ENCODE peak calls at places on chromosomes 1 and 21, in nine cellular contexts. One of them, this sample, is unnamed. For H3K9me3, the result is how much of the 10 kb centered on the place peaks cover.

GRCh38 chr1:31755197-31755611 is 8.9 kb downstream of the ADGRB2 start:
- DNase-seq in adipocyte: peak
- DNase-seq in IMR-90: peak
- DNase-seq in astrocyte: no peak
- DNase-seq in keratinocyte: no peak
- DNase-seq in neuronal stem cell: no peak
- DNase-seq in SK-N-MC: no peak
- DNase-seq in fibroblast of lung: no peak
- DNase-seq in neural progenitor cell: no peak
- DNase-seq in this sample: no peak

GRCh38 chr1:191641420-191642215 is 516.6 kb upstream of the RGS18 start:
- DNase-seq in fibroblast of lung: peak
- DNase-seq in IMR-90: peak
- DNase-seq in neural progenitor cell: no peak
- DNase-seq in astrocyte: peak
- DNase-seq in SK-N-MC: no peak
- DNase-seq in neuronal stem cell: no peak
- DNase-seq in adipocyte: peak
- DNase-seq in keratinocyte: no peak
- DNase-seq in this sample: no peak

GRCh38 chr1:55539652-55540512 is 324.7 kb upstream of the USP24 start:
- DNase-seq in adipocyte: no peak
- DNase-seq in fibroblast of lung: no peak
- DNase-seq in neural progenitor cell: no peak
- DNase-seq in keratinocyte: no peak
- DNase-seq in SK-N-MC: no peak
- DNase-seq in IMR-90: no peak
- DNase-seq in neuronal stem cell: no peak
- DNase-seq in astrocyte: no peak
- DNase-seq in this sample: no peak

GRCh38 chr1:7578206-7578605 is 192.9 kb upstream of the VAMP3 start:
- DNase-seq in SK-N-MC: no peak
- DNase-seq in keratinocyte: no peak
- DNase-seq in astrocyte: no peak
- DNase-seq in fibroblast of lung: no peak
- DNase-seq in neuronal stem cell: no peak
- DNase-seq in neural progenitor cell: no peak
- DNase-seq in IMR-90: no peak
- DNase-seq in adipocyte: no peak
- DNase-seq in this sample: no peak

GRCh38 chr1:245240648-245241165 is 85.9 kb downstream of the KIF26B start:
- DNase-seq in astrocyte: no peak
- DNase-seq in SK-N-MC: no peak
- DNase-seq in IMR-90: no peak
- DNase-seq in fibroblast of lung: no peak
- DNase-seq in neuronal stem cell: no peak
- DNase-seq in adipocyte: no peak
- DNase-seq in neural progenitor cell: no peak
- DNase-seq in keratinocyte: no peak
- DNase-seq in this sample: no peak

GRCh38 chr21:37675202-37675801 is 241.0 kb downstream of the KCNJ6 start:
- DNase-seq in SK-N-MC: no peak
- DNase-seq in fibroblast of lung: peak
- DNase-seq in astrocyte: peak
- DNase-seq in neural progenitor cell: peak
- DNase-seq in adipocyte: peak
- DNase-seq in IMR-90: peak
- DNase-seq in keratinocyte: no peak
- DNase-seq in neuronal stem cell: peak
- DNase-seq in this sample: peak

GRCh38 chr1:40906781-40907400 is 44.7 kb upstream of the CITED4 start:
- DNase-seq in adipocyte: no peak
- DNase-seq in SK-N-MC: no peak
- DNase-seq in IMR-90: no peak
- DNase-seq in neuronal stem cell: no peak
- DNase-seq in fibroblast of lung: no peak
- DNase-seq in neural progenitor cell: no peak
- DNase-seq in astrocyte: no peak
- DNase-seq in keratinocyte: no peak
- DNase-seq in this sample: no peak

GRCh38 chr1:115924730-115925129 is 51.6 kb upstream of the SLC22A15 start:
- DNase-seq in neuronal stem cell: no peak
- DNase-seq in adipocyte: no peak
- DNase-seq in fibroblast of lung: no peak
- DNase-seq in SK-N-MC: no peak
- DNase-seq in keratinocyte: no peak
- DNase-seq in astrocyte: no peak
- DNase-seq in IMR-90: no peak
- DNase-seq in neural progenitor cell: peak
- DNase-seq in this sample: no peak

GRCh38 chr1:18546026-18546425 is 65.3 kb downstream of the KLHDC7A start:
- DNase-seq in fibroblast of lung: no peak
- DNase-seq in keratinocyte: no peak
- DNase-seq in neural progenitor cell: no peak
- DNase-seq in adipocyte: no peak
- DNase-seq in astrocyte: no peak
- DNase-seq in neuronal stem cell: no peak
- DNase-seq in IMR-90: no peak
- DNase-seq in SK-N-MC: no peak
- DNase-seq in this sample: peak

GRCh38 chr1:226135059-226135651 is 51.4 kb downstream of the ACBD3 start:
- DNase-seq in neuronal stem cell: no peak
- DNase-seq in fibroblast of lung: peak
- DNase-seq in SK-N-MC: no peak
- DNase-seq in neural progenitor cell: no peak
- DNase-seq in adipocyte: no peak
- DNase-seq in IMR-90: no peak
- DNase-seq in keratinocyte: no peak
- DNase-seq in astrocyte: peak
- DNase-seq in this sample: peak

GRCh38 chr1:225768662-225769426 is 8.8 kb upstream of the SRP9 start:
- DNase-seq in neuronal stem cell: no peak
- DNase-seq in SK-N-MC: no peak
- DNase-seq in adipocyte: no peak
- DNase-seq in neural progenitor cell: no peak
- DNase-seq in fibroblast of lung: no peak
- DNase-seq in keratinocyte: no peak
- DNase-seq in astrocyte: no peak
- DNase-seq in IMR-90: no peak
- DNase-seq in this sample: no peak

GRCh38 chr1:94247146-94248094 is 10.0 kb upstream of the ARHGAP29 start:
- DNase-seq in astrocyte: peak
- DNase-seq in keratinocyte: no peak
- DNase-seq in neuronal stem cell: peak
- DNase-seq in IMR-90: peak
- DNase-seq in SK-N-MC: no peak
- DNase-seq in fibroblast of lung: peak
- DNase-seq in neural progenitor cell: peak
- DNase-seq in adipocyte: peak
- DNase-seq in this sample: peak

GRCh38 chr1:209688746-209689234 is 13.6 kb downstream of the G0S2 start:
- DNase-seq in astrocyte: peak
- DNase-seq in adipocyte: peak
- DNase-seq in keratinocyte: peak
- DNase-seq in neural progenitor cell: no peak
- DNase-seq in neuronal stem cell: no peak
- DNase-seq in fibroblast of lung: peak
- DNase-seq in IMR-90: peak
- DNase-seq in SK-N-MC: no peak
- DNase-seq in this sample: no peak

GRCh38 chr1:74467786-74468377 is 44.5 kb downstream of the LRRC53 start:
- DNase-seq in fibroblast of lung: peak
- DNase-seq in SK-N-MC: no peak
- DNase-seq in keratinocyte: no peak
- DNase-seq in IMR-90: peak
- DNase-seq in adipocyte: peak
- DNase-seq in neural progenitor cell: no peak
- DNase-seq in astrocyte: no peak
- DNase-seq in neuronal stem cell: peak
- DNase-seq in this sample: no peak

GRCh38 chr1:37137018-37137417 is 102.7 kb upstream of the GRIK3 start:
- DNase-seq in SK-N-MC: no peak
- DNase-seq in adipocyte: no peak
- DNase-seq in keratinocyte: no peak
- DNase-seq in fibroblast of lung: no peak
- DNase-seq in neuronal stem cell: no peak
- DNase-seq in IMR-90: no peak
- DNase-seq in astrocyte: no peak
- DNase-seq in neural progenitor cell: no peak
- DNase-seq in this sample: no peak

GRCh38 chr1:43545686-43546387 is 15.2 kb downstream of the PTPRF start:
- DNase-seq in keratinocyte: no peak
- DNase-seq in neural progenitor cell: peak
- DNase-seq in fibroblast of lung: no peak
- DNase-seq in astrocyte: no peak
- DNase-seq in adipocyte: no peak
- DNase-seq in SK-N-MC: no peak
- DNase-seq in neuronal stem cell: peak
- DNase-seq in IMR-90: no peak
- DNase-seq in this sample: peak

GRCh38 chr1:18569251-18569650 is 61.4 kb upstream of the PAX7 start:
- DNase-seq in neuronal stem cell: no peak
- DNase-seq in keratinocyte: no peak
- DNase-seq in astrocyte: no peak
- DNase-seq in IMR-90: no peak
- DNase-seq in SK-N-MC: no peak
- DNase-seq in adipocyte: no peak
- DNase-seq in neural progenitor cell: no peak
- DNase-seq in fibroblast of lung: no peak
- DNase-seq in this sample: no peak

GRCh38 chr1:36099681-36100341 is 11.1 kb downstream of the ADPRS start:
- DNase-seq in SK-N-MC: peak
- DNase-seq in IMR-90: peak
- DNase-seq in fibroblast of lung: peak
- DNase-seq in adipocyte: peak
- DNase-seq in neuronal stem cell: peak
- DNase-seq in keratinocyte: no peak
- DNase-seq in astrocyte: peak
- DNase-seq in neural progenitor cell: peak
- DNase-seq in this sample: peak

GRCh38 chr1:180851995-180852887 is 60.5 kb upstream of the KIAA1614 start:
- DNase-seq in astrocyte: no peak
- DNase-seq in keratinocyte: no peak
- DNase-seq in fibroblast of lung: no peak
- DNase-seq in SK-N-MC: no peak
- DNase-seq in IMR-90: no peak
- DNase-seq in neuronal stem cell: no peak
- DNase-seq in neural progenitor cell: no peak
- DNase-seq in adipocyte: no peak
- DNase-seq in this sample: no peak
- H3K4me3 ChIP-seq in astrocyte: no peak
- H3K4me3 ChIP-seq in keratinocyte: no peak
- H3K4me3 ChIP-seq in fibroblast of lung: no peak
- H3K4me3 ChIP-seq in SK-N-MC: no peak
- H3K4me3 ChIP-seq in IMR-90: no peak
- H3K4me3 ChIP-seq in neuronal stem cell: no peak
- H3K4me3 ChIP-seq in neural progenitor cell: no peak
- H3K4me3 ChIP-seq in adipocyte: no peak
- H3K4me3 ChIP-seq in this sample: no peak

DNA sequence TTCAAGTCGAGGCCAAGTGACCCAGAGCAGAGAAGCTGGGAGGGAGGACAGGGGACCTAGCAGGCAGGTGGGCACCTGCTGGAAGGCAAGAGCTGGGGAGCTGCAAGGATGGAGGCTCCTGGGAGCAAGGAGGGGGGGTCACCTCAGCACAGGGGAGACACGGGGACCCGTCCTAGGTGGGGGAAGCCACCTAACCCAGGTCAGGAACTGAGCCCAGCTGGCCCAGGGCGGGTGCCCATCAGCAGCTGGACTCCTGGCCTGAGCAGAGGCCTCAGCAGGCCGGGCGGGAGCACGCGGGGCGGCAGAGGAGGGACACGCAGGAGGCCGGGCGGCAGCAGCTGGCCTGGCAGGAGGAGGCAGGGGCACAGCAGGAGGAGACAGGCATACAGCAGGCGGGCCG is 964 bp downstream of the KRTAP10-1 start:
- DNase-seq in IMR-90: no peak
- DNase-seq in neuronal stem cell: no peak
- DNase-seq in neural progenitor cell: no peak
- DNase-seq in adipocyte: no peak
- DNase-seq in keratinocyte: no peak
- DNase-seq in fibroblast of lung: no peak
- DNase-seq in astrocyte: no peak
- DNase-seq in SK-N-MC: no peak
- DNase-seq in this sample: peak
- H3K9ac ChIP-seq in IMR-90: no peak
- H3K9ac ChIP-seq in neuronal stem cell: no peak
- H3K9ac ChIP-seq in neural progenitor cell: no peak
- H3K9ac ChIP-seq in adipocyte: no peak
- H3K9ac ChIP-seq in keratinocyte: no peak
- H3K9ac ChIP-seq in fibroblast of lung: no peak
- H3K9ac ChIP-seq in astrocyte: no peak
- H3K9ac ChIP-seq in SK-N-MC: no peak
- H3K9ac ChIP-seq in this sample: no peak

DNA sequence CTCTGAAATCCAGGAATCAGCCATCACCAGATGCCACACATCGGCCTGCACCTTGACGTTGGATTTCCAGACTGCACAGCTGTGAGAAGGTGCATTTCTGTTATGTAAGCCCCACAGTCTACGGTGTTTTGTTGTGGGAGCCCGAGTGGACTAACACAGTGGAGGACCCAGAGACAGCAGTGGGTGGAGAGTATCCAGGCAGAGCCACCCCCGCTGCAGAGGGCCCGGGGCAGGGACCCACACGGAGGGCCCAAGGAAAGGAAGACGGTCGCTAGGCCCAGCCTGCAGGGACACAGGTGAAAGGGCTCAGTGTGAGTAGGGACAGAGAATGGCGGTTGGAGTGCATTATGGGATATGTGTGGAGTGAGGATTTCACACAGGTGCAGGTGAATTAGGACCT is 288.3 kb upstream of the AJAP1 start:
- DNase-seq in keratinocyte: no peak
- DNase-seq in SK-N-MC: no peak
- DNase-seq in IMR-90: no peak
- DNase-seq in neural progenitor cell: no peak
- DNase-seq in neuronal stem cell: no peak
- DNase-seq in astrocyte: no peak
- DNase-seq in fibroblast of lung: no peak
- DNase-seq in adipocyte: no peak
- DNase-seq in this sample: no peak
- H3K9me3 ChIP-seq in keratinocyte: under half
- H3K9me3 ChIP-seq in SK-N-MC: under half
- H3K9me3 ChIP-seq in IMR-90: under half
- H3K9me3 ChIP-seq in neural progenitor cell: under half
- H3K9me3 ChIP-seq in neuronal stem cell: under half
- H3K9me3 ChIP-seq in astrocyte: under half
- H3K9me3 ChIP-seq in fibroblast of lung: under half
- H3K9me3 ChIP-seq in adipocyte: under half
- H3K9me3 ChIP-seq in this sample: under half

DNA sequence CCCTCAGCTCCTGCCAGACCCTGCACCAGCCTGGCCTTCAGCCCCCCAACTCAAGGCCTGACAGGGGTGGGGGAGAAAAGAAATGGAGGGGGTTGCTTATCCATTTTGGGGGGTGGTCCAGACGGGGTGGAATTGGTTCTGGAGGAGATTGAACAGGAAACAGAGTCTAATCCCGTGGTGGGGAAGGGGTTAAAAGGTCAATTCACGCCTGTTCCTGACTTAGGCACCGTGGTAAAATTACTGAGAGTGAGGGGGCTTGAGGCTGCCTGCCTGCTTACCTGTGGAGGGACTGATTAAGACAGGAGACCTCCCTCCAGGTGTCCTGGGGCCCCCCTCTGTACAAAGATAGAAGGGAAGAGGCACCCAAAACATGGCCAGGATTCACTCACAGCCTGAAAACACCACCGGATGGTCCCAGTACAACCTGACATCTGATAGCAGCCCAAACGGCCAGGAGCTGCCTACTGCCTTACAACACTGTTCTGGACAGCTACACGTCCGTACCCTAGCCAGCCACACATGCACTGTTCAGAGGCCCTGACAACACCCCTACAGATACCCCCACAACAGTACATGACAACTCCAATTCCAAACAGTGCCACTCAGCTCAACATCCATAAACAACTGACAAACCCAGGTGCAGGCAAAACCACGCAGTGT is 31.8 kb downstream of the AHDC1 start:
- DNase-seq in adipocyte: no peak
- DNase-seq in SK-N-MC: no peak
- DNase-seq in fibroblast of lung: no peak
- DNase-seq in astrocyte: no peak
- DNase-seq in keratinocyte: no peak
- DNase-seq in neural progenitor cell: peak
- DNase-seq in IMR-90: no peak
- DNase-seq in neuronal stem cell: no peak
- DNase-seq in this sample: no peak
- H3K4me3 ChIP-seq in adipocyte: no peak
- H3K4me3 ChIP-seq in SK-N-MC: no peak
- H3K4me3 ChIP-seq in fibroblast of lung: no peak
- H3K4me3 ChIP-seq in astrocyte: no peak
- H3K4me3 ChIP-seq in keratinocyte: no peak
- H3K4me3 ChIP-seq in neural progenitor cell: peak
- H3K4me3 ChIP-seq in IMR-90: no peak
- H3K4me3 ChIP-seq in neuronal stem cell: no peak
- H3K4me3 ChIP-seq in this sample: no peak

This sample was measured in colonic mucosa.